ENCODE peak calls at places on chromosomes 11 and 22, in eight cellular contexts. One of them, this sample, is unnamed.

GRCh38 chr11:62578541-62578940 is 4.8 kb upstream of the EEF1G start:
- DNase-seq in colonic mucosa: no peak
- DNase-seq in adrenal gland: no peak
- DNase-seq in tibial nerve: no peak
- DNase-seq in trophoblast cell: no peak
- DNase-seq in HCT116: no peak
- DNase-seq in GM12865: no peak
- DNase-seq in neural progenitor cell: no peak
- DNase-seq in this sample: no peak

GRCh38 chr11:76694664-76695063 is 24.1 kb upstream of the LRRC32 start:
- DNase-seq in tibial nerve: no peak
- DNase-seq in trophoblast cell: no peak
- DNase-seq in HCT116: no peak
- DNase-seq in adrenal gland: no peak
- DNase-seq in colonic mucosa: no peak
- DNase-seq in GM12865: no peak
- DNase-seq in neural progenitor cell: no peak
- DNase-seq in this sample: peak

GRCh38 chr11:68412593-68413475 is 47.7 kb upstream of the PPP6R3 start:
- DNase-seq in HCT116: no peak
- DNase-seq in GM12865: peak
- DNase-seq in tibial nerve: no peak
- DNase-seq in adrenal gland: no peak
- DNase-seq in neural progenitor cell: no peak
- DNase-seq in colonic mucosa: no peak
- DNase-seq in trophoblast cell: no peak
- DNase-seq in this sample: no peak

GRCh38 chr11:86692317-86692716 is 19.9 kb upstream of the ME3 start:
- DNase-seq in adrenal gland: no peak
- DNase-seq in GM12865: no peak
- DNase-seq in neural progenitor cell: no peak
- DNase-seq in trophoblast cell: no peak
- DNase-seq in HCT116: no peak
- DNase-seq in tibial nerve: no peak
- DNase-seq in colonic mucosa: no peak
- DNase-seq in this sample: peak

GRCh38 chr11:14275081-14275480 is 83.9 kb downstream of the RRAS2 start:
- DNase-seq in colonic mucosa: no peak
- DNase-seq in neural progenitor cell: no peak
- DNase-seq in HCT116: no peak
- DNase-seq in GM12865: no peak
- DNase-seq in trophoblast cell: peak
- DNase-seq in adrenal gland: no peak
- DNase-seq in tibial nerve: no peak
- DNase-seq in this sample: no peak

GRCh38 chr11:125451400-125452124 is 44.5 kb downstream of the FEZ1 start:
- DNase-seq in colonic mucosa: peak
- DNase-seq in GM12865: peak
- DNase-seq in adrenal gland: peak
- DNase-seq in neural progenitor cell: peak
- DNase-seq in trophoblast cell: no peak
- DNase-seq in tibial nerve: peak
- DNase-seq in HCT116: no peak
- DNase-seq in this sample: peak

GRCh38 chr11:24637520-24637919 is 140.7 kb downstream of the LUZP2 start:
- DNase-seq in adrenal gland: no peak
- DNase-seq in trophoblast cell: peak
- DNase-seq in neural progenitor cell: no peak
- DNase-seq in HCT116: no peak
- DNase-seq in GM12865: no peak
- DNase-seq in colonic mucosa: no peak
- DNase-seq in tibial nerve: no peak
- DNase-seq in this sample: peak

GRCh38 chr11:117925198-117925925 is 3.8 kb downstream of the TMPRSS13 start:
- DNase-seq in adrenal gland: no peak
- DNase-seq in trophoblast cell: no peak
- DNase-seq in colonic mucosa: no peak
- DNase-seq in neural progenitor cell: no peak
- DNase-seq in HCT116: no peak
- DNase-seq in tibial nerve: no peak
- DNase-seq in GM12865: no peak
- DNase-seq in this sample: no peak

GRCh38 chr11:128456566-128457268 is 130.6 kb downstream of the ETS1 start:
- DNase-seq in adrenal gland: no peak
- DNase-seq in HCT116: no peak
- DNase-seq in neural progenitor cell: no peak
- DNase-seq in GM12865: no peak
- DNase-seq in colonic mucosa: no peak
- DNase-seq in trophoblast cell: no peak
- DNase-seq in tibial nerve: no peak
- DNase-seq in this sample: no peak

GRCh38 chr11:16291729-16292128 is 64.6 kb downstream of the SOX6 start:
- DNase-seq in trophoblast cell: no peak
- DNase-seq in tibial nerve: no peak
- DNase-seq in neural progenitor cell: no peak
- DNase-seq in colonic mucosa: no peak
- DNase-seq in HCT116: no peak
- DNase-seq in adrenal gland: no peak
- DNase-seq in GM12865: no peak
- DNase-seq in this sample: no peak

GRCh38 chr11:123065634-123066033 is 3.7 kb upstream of the HSPA8 start:
- DNase-seq in tibial nerve: no peak
- DNase-seq in colonic mucosa: no peak
- DNase-seq in GM12865: no peak
- DNase-seq in neural progenitor cell: no peak
- DNase-seq in trophoblast cell: no peak
- DNase-seq in adrenal gland: no peak
- DNase-seq in HCT116: no peak
- DNase-seq in this sample: peak

GRCh38 chr11:123062892-123063395 is 1.0 kb upstream of the HSPA8 start:
- DNase-seq in neural progenitor cell: no peak
- DNase-seq in tibial nerve: no peak
- DNase-seq in GM12865: peak
- DNase-seq in colonic mucosa: no peak
- DNase-seq in trophoblast cell: peak
- DNase-seq in HCT116: no peak
- DNase-seq in adrenal gland: no peak
- DNase-seq in this sample: no peak

GRCh38 chr11:123063396-123064267 is 1.7 kb upstream of the HSPA8 start:
- DNase-seq in colonic mucosa: peak
- DNase-seq in tibial nerve: no peak
- DNase-seq in GM12865: peak
- DNase-seq in trophoblast cell: no peak
- DNase-seq in neural progenitor cell: no peak
- DNase-seq in HCT116: no peak
- DNase-seq in adrenal gland: peak
- DNase-seq in this sample: peak

GRCh38 chr11:123062158-123062891 is 389 bp upstream of the HSPA8 start:
- DNase-seq in GM12865: peak
- DNase-seq in adrenal gland: peak
- DNase-seq in neural progenitor cell: peak
- DNase-seq in colonic mucosa: peak
- DNase-seq in trophoblast cell: peak
- DNase-seq in HCT116: peak
- DNase-seq in tibial nerve: peak
- DNase-seq in this sample: peak

GRCh38 chr11:123064268-123064657 is 2.3 kb upstream of the HSPA8 start:
- DNase-seq in tibial nerve: no peak
- DNase-seq in neural progenitor cell: no peak
- DNase-seq in trophoblast cell: no peak
- DNase-seq in HCT116: no peak
- DNase-seq in GM12865: no peak
- DNase-seq in colonic mucosa: no peak
- DNase-seq in adrenal gland: no peak
- DNase-seq in this sample: no peak
- H3K4me3 ChIP-seq in tibial nerve: peak
- H3K4me3 ChIP-seq in neural progenitor cell: peak
- H3K4me3 ChIP-seq in trophoblast cell: no peak
- H3K4me3 ChIP-seq in HCT116: peak
- H3K4me3 ChIP-seq in GM12865: peak
- H3K4me3 ChIP-seq in colonic mucosa: no peak
- H3K4me3 ChIP-seq in adrenal gland: no peak
- H3K4me3 ChIP-seq in this sample: no peak

GRCh38 chr22:23649071-23649501 is 17.0 kb upstream of the DRICH1 start:
- DNase-seq in tibial nerve: no peak
- DNase-seq in trophoblast cell: no peak
- DNase-seq in colonic mucosa: no peak
- DNase-seq in HCT116: no peak
- DNase-seq in neural progenitor cell: no peak
- DNase-seq in GM12865: no peak
- DNase-seq in adrenal gland: no peak
- DNase-seq in this sample: no peak
- H3K4me3 ChIP-seq in tibial nerve: no peak
- H3K4me3 ChIP-seq in trophoblast cell: no peak
- H3K4me3 ChIP-seq in colonic mucosa: no peak
- H3K4me3 ChIP-seq in HCT116: no peak
- H3K4me3 ChIP-seq in neural progenitor cell: no peak
- H3K4me3 ChIP-seq in GM12865: no peak
- H3K4me3 ChIP-seq in adrenal gland: no peak
- H3K4me3 ChIP-seq in this sample: no peak

GRCh38 chr22:33920927-33921575 is 775 bp upstream of the LARGE1 start:
- DNase-seq in adrenal gland: peak
- DNase-seq in GM12865: peak
- DNase-seq in HCT116: peak
- DNase-seq in trophoblast cell: peak
- DNase-seq in tibial nerve: peak
- DNase-seq in colonic mucosa: peak
- DNase-seq in neural progenitor cell: peak
- DNase-seq in this sample: peak

GRCh38 chr22:33923660-33924246 is 3.5 kb upstream of the LARGE1 start:
- DNase-seq in HCT116: peak
- DNase-seq in colonic mucosa: peak
- DNase-seq in neural progenitor cell: peak
- DNase-seq in GM12865: peak
- DNase-seq in adrenal gland: peak
- DNase-seq in trophoblast cell: peak
- DNase-seq in tibial nerve: peak
- DNase-seq in this sample: peak

GRCh38 chr22:33921576-33922181 is 1.4 kb upstream of the LARGE1 start:
- DNase-seq in adrenal gland: peak
- DNase-seq in neural progenitor cell: peak
- DNase-seq in GM12865: peak
- DNase-seq in trophoblast cell: no peak
- DNase-seq in HCT116: no peak
- DNase-seq in tibial nerve: peak
- DNase-seq in colonic mucosa: peak
- DNase-seq in this sample: peak

GRCh38 chr22:33923033-33923432 is 2.8 kb upstream of the LARGE1 start:
- DNase-seq in trophoblast cell: peak
- DNase-seq in neural progenitor cell: no peak
- DNase-seq in adrenal gland: no peak
- DNase-seq in HCT116: no peak
- DNase-seq in tibial nerve: no peak
- DNase-seq in colonic mucosa: no peak
- DNase-seq in GM12865: no peak
- DNase-seq in this sample: no peak

DNA sequence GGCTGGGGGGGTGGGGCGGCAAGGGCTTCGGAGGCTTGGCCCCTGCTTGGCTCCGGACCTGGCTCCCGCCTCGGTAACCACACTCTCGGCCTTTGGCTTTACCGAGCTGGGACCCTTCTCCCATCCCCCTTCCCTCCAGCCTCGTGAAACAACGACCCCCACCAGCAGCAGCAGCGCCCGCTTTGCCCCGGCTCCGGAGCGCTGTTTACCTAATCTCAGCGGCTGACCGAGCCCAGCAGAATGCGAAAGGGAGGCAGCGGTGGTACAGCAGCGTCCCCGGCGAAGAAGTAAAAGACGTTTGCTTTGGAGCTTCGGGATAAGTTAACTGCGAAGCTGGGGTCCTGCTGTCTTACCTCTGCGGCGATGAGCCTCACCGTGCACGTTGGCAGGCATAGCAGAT is 2.0 kb upstream of the LARGE1 start:
- DNase-seq in trophoblast cell: peak
- DNase-seq in colonic mucosa: peak
- DNase-seq in HCT116: no peak
- DNase-seq in adrenal gland: peak
- DNase-seq in tibial nerve: no peak
- DNase-seq in GM12865: peak
- DNase-seq in neural progenitor cell: peak
- DNase-seq in this sample: no peak
- H3K4me3 ChIP-seq in trophoblast cell: peak
- H3K4me3 ChIP-seq in colonic mucosa: peak
- H3K4me3 ChIP-seq in HCT116: no peak
- H3K4me3 ChIP-seq in adrenal gland: no peak
- H3K4me3 ChIP-seq in tibial nerve: peak
- H3K4me3 ChIP-seq in GM12865: peak
- H3K4me3 ChIP-seq in neural progenitor cell: peak
- H3K4me3 ChIP-seq in this sample: peak

GRCh38 chr22:46971141-46971775 is 208.8 kb downstream of the TBC1D22A start:
- DNase-seq in HCT116: no peak
- DNase-seq in adrenal gland: peak
- DNase-seq in GM12865: no peak
- DNase-seq in neural progenitor cell: peak
- DNase-seq in colonic mucosa: no peak
- DNase-seq in trophoblast cell: no peak
- DNase-seq in tibial nerve: no peak
- DNase-seq in this sample: no peak

GRCh38 chr22:46969491-46969890 is 207.0 kb downstream of the TBC1D22A start:
- DNase-seq in GM12865: peak
- DNase-seq in adrenal gland: no peak
- DNase-seq in neural progenitor cell: no peak
- DNase-seq in trophoblast cell: no peak
- DNase-seq in HCT116: no peak
- DNase-seq in tibial nerve: no peak
- DNase-seq in colonic mucosa: no peak
- DNase-seq in this sample: no peak

GRCh38 chr22:46971776-46972150 is 209.3 kb downstream of the TBC1D22A start:
- DNase-seq in GM12865: no peak
- DNase-seq in tibial nerve: no peak
- DNase-seq in colonic mucosa: no peak
- DNase-seq in neural progenitor cell: no peak
- DNase-seq in adrenal gland: no peak
- DNase-seq in trophoblast cell: no peak
- DNase-seq in HCT116: no peak
- DNase-seq in this sample: no peak

GRCh38 chr22:46969961-46970360 is 207.5 kb downstream of the TBC1D22A start:
- DNase-seq in trophoblast cell: no peak
- DNase-seq in tibial nerve: no peak
- DNase-seq in colonic mucosa: no peak
- DNase-seq in HCT116: no peak
- DNase-seq in adrenal gland: no peak
- DNase-seq in neural progenitor cell: no peak
- DNase-seq in GM12865: no peak
- DNase-seq in this sample: no peak

DNA sequence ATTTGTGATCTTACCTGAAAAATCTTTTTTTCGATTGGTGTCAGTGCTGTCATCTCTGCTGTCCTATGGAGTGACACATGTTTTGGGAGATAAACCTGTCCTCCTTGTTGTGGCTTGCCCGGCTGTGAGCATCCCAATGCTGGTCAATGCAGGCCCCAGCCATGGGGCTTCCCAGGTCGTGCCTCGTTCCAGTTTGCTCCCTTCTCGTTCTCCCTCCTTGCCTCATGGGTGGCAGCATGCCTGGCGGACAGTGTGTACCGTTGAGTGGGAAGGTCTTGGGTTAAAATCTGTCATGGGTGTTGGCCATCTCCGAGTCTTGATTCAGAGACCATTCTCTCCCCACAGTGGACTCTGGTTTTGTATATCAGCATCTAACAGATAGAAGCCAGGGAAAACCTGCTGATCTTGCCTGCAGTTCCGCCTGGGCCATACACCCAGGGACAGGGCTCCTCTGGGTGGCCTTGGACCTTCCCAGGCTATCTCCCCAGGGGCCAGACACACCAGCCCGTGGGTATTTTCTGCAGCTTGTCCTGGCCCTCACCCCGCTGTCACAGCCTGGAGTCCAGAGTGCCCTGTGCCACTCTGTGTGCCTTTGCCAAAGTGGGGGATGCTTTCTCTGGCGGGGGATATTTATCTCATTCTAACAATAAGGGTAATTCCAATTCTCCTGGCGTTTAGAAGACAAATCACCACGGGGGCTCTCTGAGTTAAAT is 208.1 kb downstream of the TBC1D22A start:
- DNase-seq in adrenal gland: no peak
- DNase-seq in neural progenitor cell: no peak
- DNase-seq in trophoblast cell: no peak
- DNase-seq in HCT116: no peak
- DNase-seq in colonic mucosa: no peak
- DNase-seq in GM12865: no peak
- DNase-seq in tibial nerve: no peak
- DNase-seq in this sample: no peak
- H3K4me3 ChIP-seq in adrenal gland: no peak
- H3K4me3 ChIP-seq in neural progenitor cell: no peak
- H3K4me3 ChIP-seq in trophoblast cell: no peak
- H3K4me3 ChIP-seq in HCT116: no peak
- H3K4me3 ChIP-seq in colonic mucosa: no peak
- H3K4me3 ChIP-seq in GM12865: no peak
- H3K4me3 ChIP-seq in tibial nerve: no peak
- H3K4me3 ChIP-seq in this sample: no peak